ENCODE peak calls at places on chromosomes 13 and 19, in five cellular contexts. G, F, N, C and T are unnamed samples.

GRCh38 chr13:112619730-112620639 is 32.0 kb upstream of the TUBGCP3 start:
- DNase-seq in G (peak), C (peak), N (peak), F (no peak), T (peak)

GRCh38 chr13:113299951-113300350 is 2.9 kb downstream of the LAMP1 start:
- DNase-seq in N (no peak), C (no peak), F (no peak), G (no peak), T (no peak)

GRCh38 chr19:29098091-29098490 is 114.9 kb downstream of the UQCRFS1 start:
- DNase-seq in C (no peak), F (no peak), G (no peak), N (no peak), T (no peak)

GRCh38 chr19:18197941-18198340 is 4.9 kb downstream of the MPV17L2 start:
- DNase-seq in N (no peak), C (no peak), G (no peak), F (no peak), T (no peak)

GRCh38 chr19:1170938-1171754 is 2.9 kb downstream of the SBNO2 start:
- DNase-seq in N (no peak), C (no peak), F (no peak), G (peak), T (peak)

GRCh38 chr19:19448238-19448544 is 42.7 kb downstream of the GATAD2A start:
- DNase-seq in N (peak), C (no peak), G (no peak), F (no peak), T (no peak)

GRCh38 chr13:66826398-66826797 is 403.7 kb downstream of the PCDH9 start:
- DNase-seq in G (no peak), N (no peak), C (no peak), F (no peak), T (no peak)

GRCh38 chr19:10552596-10553053 is 8.9 kb downstream of the ATG4D start:
- DNase-seq in F (no peak), C (no peak), G (no peak), N (no peak), T (no peak)

GRCh38 chr13:38624822-38625221 is 62.1 kb upstream of the FREM2 start:
- DNase-seq in N (no peak), F (no peak), C (no peak), G (no peak), T (no peak)

GRCh38 chr19:4974855-4975469 is 6.0 kb downstream of the KDM4B start:
- DNase-seq in C (no peak), F (no peak), N (peak), G (no peak), T (no peak)

GRCh38 chr19:15154002-15154612 is 46.7 kb downstream of the NOTCH3 start:
- DNase-seq in N (no peak), G (peak), C (no peak), F (no peak), T (no peak)

GRCh38 chr19:2039082-2039958 is 11.7 kb downstream of the MKNK2 start:
- DNase-seq in N (peak), C (no peak), F (no peak), G (no peak), T (no peak)

GRCh38 chr13:110415669-110416068 is 108.6 kb downstream of the COL4A2 start:
- DNase-seq in N (no peak), G (no peak), C (no peak), F (peak), T (peak)

GRCh38 chr13:72639377-72639776 is 88.1 kb downstream of the MZT1 start:
- DNase-seq in G (no peak), C (no peak), F (no peak), N (no peak), T (no peak)

GRCh38 chr19:55474269-55475265 is 1.9 kb upstream of the ZNF628 start:
- DNase-seq in F (no peak), N (no peak), G (peak), C (peak), T (peak)

GRCh38 chr19:32771596-32771995 is 52.0 kb downstream of the TDRD12 start:
- DNase-seq in G (no peak), C (no peak), F (no peak), N (no peak), T (no peak)

GRCh38 chr13:32852568-32852967 is 163.7 kb upstream of the KL start:
- DNase-seq in F (no peak), G (no peak), N (no peak), C (no peak), T (no peak)

GRCh38 chr13:106700007-106700950 is 132.3 kb upstream of the ARGLU1 start:
- DNase-seq in C (no peak), F (no peak), N (no peak), G (no peak), T (no peak)

GRCh38 chr19:11073568-11073967 is 15.7 kb upstream of the LDLR start:
- DNase-seq in C (no peak), F (no peak), N (no peak), G (no peak), T (no peak)

GRCh38 chr13:59270327-59270726 is 893.4 kb downstream of the DIAPH3 start:
- DNase-seq in G (no peak), N (no peak), F (no peak), C (no peak), T (peak)

GRCh38 chr19:50724522-50725217 is 1.5 kb downstream of the CLEC11A start:
- DNase-seq in F (peak), N (peak), G (peak), C (peak), T (peak)
- TF ChIP-seq CTCF in F (peak), N (peak), G (peak), C (peak), T (peak)

DNA sequence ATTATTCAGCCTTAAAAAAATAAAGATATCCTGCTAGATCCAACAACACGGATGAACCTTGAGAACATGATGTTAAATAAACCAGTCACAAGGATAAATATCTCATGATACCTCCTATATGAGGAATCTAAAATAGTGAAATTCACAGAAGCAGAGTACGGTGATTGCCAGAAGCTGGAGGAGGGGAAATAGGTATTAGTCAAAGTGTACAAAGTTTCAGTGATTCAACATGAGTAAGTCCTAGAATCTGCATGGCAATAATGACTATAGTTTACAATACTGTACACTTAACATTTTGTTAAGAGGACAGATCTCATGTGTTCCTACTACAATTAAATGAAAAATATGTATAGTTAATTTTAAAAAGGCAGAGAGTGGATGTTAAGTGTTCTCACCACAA is 206.6 kb upstream of the SLC10A2 start:
- DNase-seq in N (no peak), F (no peak), C (peak), G (no peak), T (peak)
- H3K27ac ChIP-seq in N (no peak), F (no peak), C (no peak), G (no peak), T (peak)

DNA sequence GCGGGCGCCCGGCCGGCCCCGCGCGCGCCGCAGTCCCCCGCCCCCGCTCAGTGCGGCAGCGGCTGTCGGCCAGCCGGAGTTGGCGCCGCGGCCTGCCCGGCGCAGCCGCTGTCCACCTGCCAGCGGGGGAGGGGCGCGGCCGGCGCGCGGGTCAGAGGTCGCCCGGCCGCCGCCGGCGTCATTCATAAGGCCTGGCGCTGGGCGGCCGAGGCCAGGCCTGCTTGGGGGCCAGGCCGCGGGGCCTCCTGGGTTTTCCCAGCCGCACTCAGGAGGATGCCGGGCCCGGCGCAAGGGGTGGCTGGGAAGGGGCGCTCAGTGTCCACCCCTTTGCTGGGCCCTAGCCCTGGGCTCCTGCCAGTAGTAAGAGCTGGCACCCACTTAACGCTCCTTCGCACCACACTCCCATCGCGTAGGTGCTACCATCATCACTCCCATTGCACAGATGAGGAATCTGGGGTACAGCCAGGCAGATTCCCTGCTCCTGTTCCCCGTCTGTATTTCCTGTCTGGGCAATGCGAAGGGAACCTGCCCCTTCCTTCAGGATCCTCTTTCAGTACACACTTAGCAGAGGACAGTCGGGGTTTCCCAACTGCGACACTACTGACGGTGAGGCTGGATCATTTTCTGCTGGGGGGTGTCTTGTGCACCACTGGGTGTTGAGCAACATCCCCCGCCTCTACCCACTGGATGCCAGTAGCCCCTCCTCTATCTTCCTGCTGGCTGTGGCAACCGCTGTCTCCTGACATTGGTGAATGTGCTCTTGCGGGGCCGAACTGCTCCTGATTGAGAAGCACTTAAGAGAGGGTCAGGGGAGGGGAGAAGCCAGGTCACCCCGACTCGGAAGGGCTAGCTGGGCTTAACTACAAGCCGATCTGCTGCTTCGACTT is 846 bp upstream of the PRKACA start:
- DNase-seq in G (peak), N (peak), F (peak), C (peak), T (peak)
- TF ChIP-seq CTCF in G (no peak), N (peak), F (no peak), C (no peak), T (no peak)

GRCh38 chr19:3184847-3185481 is 766 bp upstream of the NCLN start:
- DNase-seq in N (peak), F (peak), G (peak), C (no peak), T (no peak)

GRCh38 chr19:3186891-3187661 is 1.3 kb downstream of the NCLN start:
- DNase-seq in C (no peak), G (no peak), N (no peak), F (no peak), T (no peak)

GRCh38 chr19:3183721-3184641 is 1.7 kb upstream of the NCLN start:
- DNase-seq in C (no peak), N (no peak), F (no peak), G (no peak), T (no peak)

GRCh38 chr19:3186377-3186688 is 603 bp downstream of the NCLN start:
- DNase-seq in C (no peak), N (no peak), F (no peak), G (peak), T (no peak)

DNA sequence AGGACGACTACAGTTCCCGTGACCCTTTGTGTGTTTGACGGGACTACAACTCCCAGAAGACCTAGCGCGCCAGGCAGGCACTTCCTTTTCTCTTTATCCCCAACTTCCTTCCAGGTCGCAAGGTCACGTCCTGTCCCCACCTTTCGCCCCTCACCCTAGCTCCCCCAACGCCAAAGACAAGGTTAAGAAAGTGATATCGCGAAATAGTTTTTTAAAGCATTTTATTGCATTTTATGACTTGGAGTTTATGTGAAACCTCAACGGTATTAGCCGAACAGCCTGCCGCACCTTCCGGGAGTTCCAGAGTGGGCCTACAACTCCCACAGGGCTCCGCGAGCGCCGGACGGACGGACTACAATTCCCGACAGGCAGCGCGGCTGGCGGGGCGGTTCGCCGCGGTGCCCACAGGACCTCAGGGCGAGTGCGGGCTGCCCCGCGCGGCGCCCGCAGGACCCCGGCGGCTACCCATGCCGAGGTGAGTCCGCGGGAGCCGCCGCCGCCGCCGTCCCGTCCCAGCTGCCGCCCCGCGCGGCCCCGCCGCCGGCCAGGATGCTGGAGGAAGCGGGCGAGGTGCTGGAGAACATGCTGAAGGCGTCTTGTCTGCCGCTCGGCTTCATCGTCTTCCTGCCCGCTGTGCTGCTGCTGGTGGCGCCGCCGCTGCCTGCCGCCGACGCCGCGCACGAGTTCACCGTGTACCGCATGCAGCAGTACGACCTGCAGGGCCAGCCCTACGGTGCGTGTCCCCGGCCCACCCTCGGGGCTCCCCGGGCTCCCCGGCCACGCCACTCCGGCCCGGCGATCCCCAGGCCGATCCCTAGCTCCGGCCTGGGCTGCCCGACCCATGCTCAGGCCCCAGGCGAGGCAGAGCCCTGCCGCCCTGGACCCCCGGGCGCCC is at the start of gene NCLN:
- DNase-seq in G (peak), C (peak), F (peak), N (peak), T (peak)
- H3K27ac ChIP-seq in G (no peak), C (peak), F (peak), N (peak), T (peak)

GRCh38 chr19:52692431-52693008 is 42.3 kb downstream of the ZNF611 start:
- DNase-seq in N (no peak), C (no peak), G (no peak), F (no peak), T (no peak)

GRCh38 chr19:52691737-52692136 is 43.1 kb downstream of the ZNF611 start:
- DNase-seq in G (no peak), C (no peak), F (no peak), N (no peak), T (no peak)

GRCh38 chr19:52689804-52690394 is 44.9 kb downstream of the ZNF611 start:
- DNase-seq in G (peak), C (no peak), F (peak), N (peak), T (peak)

GRCh38 chr19:52691215-52691610 is 43.6 kb downstream of the ZNF611 start:
- DNase-seq in C (no peak), N (no peak), F (no peak), G (peak), T (no peak)

GRCh38 chr19:52690395-52691214 is 44.2 kb downstream of the ZNF611 start:
- DNase-seq in C (peak), G (peak), N (peak), F (peak), T (peak)
- TF ChIP-seq CTCF in C (no peak), G (peak), N (no peak), F (no peak), T (no peak)

DNA sequence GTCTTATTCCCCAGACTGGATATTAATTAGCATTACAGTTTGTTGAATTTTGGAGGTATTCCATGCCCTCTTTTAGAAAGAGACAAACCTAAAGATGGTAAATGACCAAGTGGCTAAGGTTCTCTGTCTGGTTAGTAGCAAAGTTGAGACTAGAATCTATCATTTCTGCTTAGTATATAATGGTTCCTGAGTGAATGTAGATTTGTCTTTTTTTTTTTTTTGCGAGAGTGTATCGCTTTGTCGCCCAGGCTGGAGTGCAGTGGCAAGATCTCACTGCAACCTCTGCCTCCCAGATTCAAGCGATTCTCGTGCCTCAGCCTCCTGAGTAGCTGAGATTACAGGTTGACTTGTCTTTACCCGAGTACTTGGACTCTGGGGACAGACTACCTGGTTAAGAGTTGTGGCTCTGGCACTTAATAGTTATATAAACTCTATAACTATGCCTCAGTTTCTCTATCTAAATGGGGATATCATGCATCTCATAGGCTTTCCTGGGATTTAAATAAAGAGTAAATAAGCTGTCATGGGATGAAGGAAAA is 2.7 kb downstream of the NAA16 start:
- DNase-seq in C (no peak), G (no peak), N (no peak), F (no peak), T (no peak)
- H3K27ac ChIP-seq in C (no peak), G (no peak), N (no peak), F (no peak), T (peak)

DNA sequence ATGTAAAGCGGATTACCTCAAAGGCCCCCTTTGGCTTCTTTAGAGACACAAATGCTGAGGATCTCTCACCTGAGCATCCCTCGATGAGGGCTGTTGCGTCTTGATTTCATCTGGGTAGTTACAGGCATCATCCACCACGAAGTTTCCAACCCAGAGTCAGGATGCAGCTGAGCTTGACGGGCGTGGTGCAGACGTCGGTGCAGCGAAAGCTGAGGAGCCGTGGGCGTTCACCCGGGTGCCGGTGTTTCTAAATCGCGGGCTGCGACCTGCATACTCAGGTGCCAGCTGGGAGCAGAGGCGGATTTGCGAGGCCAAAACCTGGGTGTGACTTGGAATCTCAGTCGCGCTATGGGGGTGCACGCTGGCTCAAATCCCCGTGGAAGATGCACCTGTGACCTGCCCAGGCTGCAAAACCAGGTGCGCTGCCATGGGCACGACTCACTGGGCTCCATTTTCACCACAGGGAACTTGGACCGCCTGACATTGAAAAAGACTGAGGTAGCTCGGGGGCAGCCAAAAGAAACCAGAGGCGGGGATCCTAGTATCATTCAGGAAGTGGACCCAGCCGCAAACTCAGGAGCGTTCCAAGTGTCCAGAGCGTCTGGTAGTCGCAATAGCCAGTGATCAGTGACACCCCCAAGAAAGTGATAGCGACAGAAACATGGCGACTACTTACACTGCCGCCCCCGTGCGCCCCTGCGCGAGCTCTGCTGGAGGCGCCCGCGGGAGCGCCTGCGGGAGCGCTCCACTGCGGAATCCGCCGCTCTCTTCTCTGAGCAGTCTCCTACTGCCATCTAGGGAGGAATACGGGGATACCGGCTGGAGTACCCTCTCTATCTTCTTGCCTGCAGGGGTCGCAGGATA is 36.4 kb upstream of the IGFL4 start:
- DNase-seq in F (peak), N (no peak), C (peak), G (peak), T (peak)
- TF ChIP-seq CTCF in F (peak), N (peak), C (peak), G (peak), T (peak)

GRCh38 chr19:45772912-45773311 is 3.9 kb upstream of the SIX5 start:
- DNase-seq in C (no peak), G (no peak), F (no peak), N (no peak), T (no peak)
- H3K27ac ChIP-seq in C (no peak), G (no peak), F (no peak), N (no peak), T (no peak)

GRCh38 chr19:7214329-7215089 is 79.7 kb downstream of the INSR start:
- DNase-seq in F (no peak), G (no peak), C (no peak), N (no peak), T (no peak)
- TF ChIP-seq CTCF in F (no peak), G (no peak), C (no peak), N (no peak), T (no peak)